ENCODE peak calls at places on chromosome 18, in eight cellular contexts. Z is Panc1; U is A549; H is H4; L is frontal cortex; O is fibroblast of mammary gland; G is stimulated activated CD4-positive, alpha-beta T cell treated with anti-CD3 and anti-CD28 coated beads, TNF-alpha, amount 100 ng/mL, for 4 hours; R is AG20443. X is an unnamed sample.

GRCh38 chr18:32753656-32754221 is 19.1 kb downstream of the KLHL14 start:
- DNase-seq in H (no peak), U (no peak), O (no peak), Z (no peak), L (no peak), R (no peak), G (no peak), X (no peak)

GRCh38 chr18:23135679-23136325 is 517 bp downstream of the CABLES1 start:
- DNase-seq in U (no peak), L (peak; percentile 47), G (no peak), Z (no peak), H (no peak), O (no peak), R (peak; percentile 76), X (no peak)

GRCh38 chr18:25737710-25738251 is 352.6 kb downstream of the SS18 start:
- DNase-seq in G (no peak), U (no peak), H (peak; percentile 83), R (peak; percentile 89), O (peak; percentile 95), Z (no peak), L (peak; percentile 6), X (peak; percentile 82)

GRCh38 chr18:58992301-58993231 is 127.9 kb downstream of the ZNF532 start:
- DNase-seq in H (no peak), Z (no peak), R (no peak), G (no peak), O (no peak), L (no peak), U (no peak), X (no peak)

GRCh38 chr18:424869-425138 is 75.7 kb downstream of the COLEC12 start:
- DNase-seq in H (no peak), Z (no peak), O (no peak), R (no peak), G (no peak), L (no peak), U (no peak), X (no peak)

GRCh38 chr18:49510393-49511115 is 23.5 kb upstream of the C18orf32 start:
- DNase-seq in H (peak; percentile 63), R (peak; percentile 79), U (peak; percentile 48), G (peak; percentile 17), Z (no peak), L (peak; percentile 49), O (peak; percentile 53), X (peak; percentile 34)

GRCh38 chr18:23824704-23825103 is 135.5 kb downstream of the LAMA3 start:
- DNase-seq in H (no peak), R (no peak), G (no peak), O (peak; percentile 64), L (no peak), U (no peak), Z (no peak), X (no peak)

GRCh38 chr18:69725009-69725408 is 222.7 kb downstream of the CD226 start:
- DNase-seq in G (no peak), Z (no peak), R (no peak), U (no peak), H (no peak), L (no peak), O (peak; percentile 61), X (no peak)

GRCh38 chr18:63422862-63423304 is 607 bp upstream of the VPS4B start:
- DNase-seq in G (no peak), L (no peak), Z (no peak), O (no peak), H (no peak), R (no peak), U (peak; percentile 3), X (no peak)

GRCh38 chr18:2237706-2238105 is 333.6 kb downstream of the METTL4 start:
- DNase-seq in U (no peak), H (no peak), O (no peak), Z (no peak), L (no peak), R (no peak), G (no peak), X (no peak)

GRCh38 chr18:42649636-42650035 is 465.8 kb downstream of the RIT2 start:
- DNase-seq in Z (no peak), H (no peak), G (no peak), R (no peak), O (no peak), U (no peak), L (no peak), X (no peak)

GRCh38 chr18:56575819-56576663 is 62.4 kb downstream of the TXNL1 start:
- DNase-seq in Z (peak; percentile 15), O (peak; percentile 72), R (peak; percentile 61), L (peak; percentile 52), U (peak; percentile 25), G (no peak), H (peak; percentile 28), X (peak; percentile 41)

GRCh38 chr18:49682301-49683190 is 120.7 kb downstream of the LIPG start:
- DNase-seq in H (no peak), L (no peak), Z (no peak), R (no peak), G (no peak), O (peak; percentile 80), U (no peak), X (no peak)

GRCh38 chr18:13223341-13224148 is 5.0 kb downstream of the LDLRAD4 start:
- DNase-seq in L (no peak), R (no peak), H (no peak), U (no peak), O (no peak), Z (no peak), G (no peak), X (no peak)

GRCh38 chr18:3649559-3650426 is 199.8 kb downstream of the TGIF1 start:
- DNase-seq in U (peak; percentile 51), G (no peak), R (no peak), Z (no peak), O (peak; percentile 89), L (no peak), H (peak; percentile 81), X (peak; percentile 65)

X was measured in fibroblast of gingiva.